ENCODE peak calls at places on chromosomes 4 and X, in ten cellular contexts. O is activated T-cell treated with anti-CD3 and anti-CD28 coated beads, Interleukin-2, amount 50 U/mL, for 48 hours; A is AG10803; K is iris pigment epithelial cell; I is activated naive CD4-positive, alpha-beta T cell treated with anti-CD3 and anti-CD28 coated beads for 36 hours; N is effector memory CD4-positive, alpha-beta T cell; Q is ELF-1; V is D341Med; J is naive B cell; G is naive thymus-derived CD8-positive, alpha-beta T cell. Z is an unnamed sample.

GRCh38 chr4:15682790-15683495 is 1.3 kb downstream of the FAM200B start:
- DNase-seq in G (no peak), A (no peak), J (no peak), V (no peak), K (peak; percentile 44), O (no peak), Q (no peak), I (no peak), N (no peak), Z (no peak)

GRCh38 chr4:26087108-26087507 is 173.1 kb downstream of the SMIM20 start:
- DNase-seq in Q (no peak), O (no peak), J (no peak), A (peak; percentile 40), V (no peak), I (no peak), N (no peak), G (no peak), K (no peak), Z (no peak)

GRCh38 chr4:145281946-145282345 is 101.6 kb upstream of the OTUD4 start:
- DNase-seq in Q (no peak), N (no peak), G (no peak), K (no peak), V (no peak), J (no peak), A (no peak), O (no peak), I (no peak), Z (no peak)

GRCh38 chrX:103170216-103170615 is 44.7 kb upstream of the BEX4 start:
- DNase-seq in I (no peak), A (peak; percentile 18), V (no peak), G (no peak), J (no peak), O (no peak), K (peak; percentile 25), Q (no peak), N (no peak), Z (no peak)

GRCh38 chr4:81214518-81215218 is 354 bp downstream of the PRKG2 start:
- DNase-seq in V (peak; percentile 71), N (no peak), Q (peak; percentile 36), K (peak; percentile 50), J (no peak), G (no peak), I (peak; percentile 5), O (peak; percentile 27), A (peak; percentile 31), Z (no peak)

GRCh38 chr4:19592391-19592790 is 659.3 kb upstream of the SLIT2 start:
- DNase-seq in I (no peak), J (no peak), Q (no peak), V (no peak), O (no peak), G (no peak), A (no peak), N (no peak), K (peak; percentile 26), Z (no peak)

GRCh38 chr4:25440478-25441030 is 63.5 kb downstream of the ANAPC4 start:
- DNase-seq in G (no peak), I (no peak), K (peak; percentile 33), N (no peak), Q (no peak), V (no peak), O (no peak), A (no peak), J (no peak), Z (no peak)

GRCh38 chr4:16952462-16952871 is 54.0 kb upstream of the LDB2 start:
- DNase-seq in I (no peak), J (no peak), Q (no peak), G (no peak), K (no peak), V (no peak), O (no peak), N (no peak), A (peak; percentile 54), Z (no peak)

GRCh38 chrX:98068210-98068609 is 1184.5 kb downstream of the RPA4 start:
- DNase-seq in A (no peak), O (no peak), K (no peak), N (no peak), J (no peak), Q (no peak), G (no peak), I (no peak), V (no peak), Z (no peak)